ENCODE peak calls at places on chromosomes 6 and 20, in ten cellular contexts. H, M, I, T, F, Q, C, Z, S and L are unnamed samples.

GRCh38 chr6:121652726-121653623 is 217.5 kb downstream of the GJA1 start:
- DNase-seq in H (no peak), M (no peak), I (peak), T (peak), F (no peak), Q (peak), C (no peak), Z (no peak), S (no peak), L (no peak)

GRCh38 chr6:13412211-13412610 is 75.2 kb downstream of the GFOD1 start:
- DNase-seq in H (no peak), M (no peak), I (no peak), T (no peak), F (no peak), Q (no peak), C (no peak), Z (no peak), S (no peak), L (no peak)

GRCh38 chr6:72182337-72183246 is 296.2 kb downstream of the RIMS1 start:
- DNase-seq in H (no peak), M (no peak), I (no peak), T (peak), F (no peak), Q (no peak), C (peak), Z (peak), S (no peak), L (no peak)

GRCh38 chr6:89145962-89146747 is at the start of gene PM20D2:
- DNase-seq in H (peak), M (peak), I (no peak), T (peak), F (peak), Q (no peak), C (peak), Z (peak), S (peak), L (peak)

GRCh38 chr20:17659801-17660200 is 22.2 kb downstream of the RRBP1 start:
- DNase-seq in H (no peak), M (no peak), I (no peak), T (no peak), F (no peak), Q (no peak), C (peak), Z (no peak), S (no peak), L (no peak)

GRCh38 chr6:138309695-138310094 is 68.0 kb upstream of the SMIM28 start:
- DNase-seq in H (no peak), M (no peak), I (no peak), T (no peak), F (no peak), Q (no peak), C (no peak), Z (no peak), S (no peak), L (no peak)

GRCh38 chr20:51411867-51412266 is 130.7 kb downstream of the NFATC2 start:
- DNase-seq in H (no peak), M (no peak), I (no peak), T (no peak), F (no peak), Q (no peak), C (peak), Z (no peak), S (no peak), L (no peak)

GRCh38 chr6:82013561-82014275 is 233.8 kb downstream of the IBTK start:
- DNase-seq in H (no peak), M (no peak), I (no peak), T (peak), F (no peak), Q (peak), C (no peak), Z (no peak), S (peak), L (no peak)